ENCODE peak calls at places on chromosome 6, in four cellular contexts. S is RPMI8226; O is amniotic stem cell; A is stimulated activated CD4-positive, alpha-beta T cell treated with anti-CD3 and anti-CD28 coated beads, Interleukin-12 subunit alpha, Interleukin-12 subunit beta, amount 100 ng/mL, for 4 hours. B is an unnamed sample.

GRCh38 chr6:100593522-100593921 is 128.8 kb upstream of the SIM1 start:
- DNase-seq in O (no peak), A (no peak), S (no peak), B (no peak)

GRCh38 chr6:131681585-131681984 is 19.6 kb downstream of the OR2A4 start:
- DNase-seq in A (no peak), O (no peak), S (no peak), B (no peak)

GRCh38 chr6:56515081-56515905 is 127.4 kb downstream of the DST start:
- DNase-seq in A (no peak), O (no peak), S (no peak), B (no peak)

GRCh38 chr6:104409913-104410312 is 449.8 kb downstream of the HACE1 start:
- DNase-seq in A (no peak), O (no peak), S (no peak), B (no peak)

GRCh38 chr6:95143408-95144180 is 433.7 kb upstream of the MANEA start:
- DNase-seq in S (no peak), O (no peak), A (no peak), B (no peak)

GRCh38 chr6:26224940-26225847 is 138.0 kb downstream of the HFE start:
- DNase-seq in A (no peak), O (peak), S (no peak), B (no peak)

GRCh38 chr6:158290659-158291058 is 21.6 kb upstream of the TULP4 start:
- DNase-seq in S (peak), O (no peak), A (peak), B (no peak)

GRCh38 chr6:87673237-87673636 is 28.8 kb downstream of the AKIRIN2 start:
- DNase-seq in O (no peak), S (no peak), A (no peak), B (no peak)

GRCh38 chr6:64727075-64727474 is 980.0 kb downstream of the EYS start:
- DNase-seq in A (no peak), S (no peak), O (no peak), B (no peak)

GRCh38 chr6:17280552-17281090 is 540 bp upstream of the RBM24 start:
- DNase-seq in S (peak), O (no peak), A (peak), B (no peak)

GRCh38 chr6:166996406-166996805 is 2.8 kb upstream of the CEP43 start:
- DNase-seq in O (no peak), A (no peak), S (no peak), B (no peak)

GRCh38 chr6:163176097-163176496 is 238.4 kb upstream of the QKI start:
- DNase-seq in S (no peak), A (no peak), O (no peak), B (no peak)

GRCh38 chr6:125596020-125596419 is 153.4 kb upstream of the HEY2 start:
- DNase-seq in S (peak), O (no peak), A (no peak), B (no peak)

GRCh38 chr6:6405031-6405430 is 84.6 kb upstream of the F13A1 start:
- DNase-seq in O (no peak), S (no peak), A (no peak), B (no peak)

GRCh38 chr6:6825986-6826901 is 237.7 kb downstream of the LY86 start:
- DNase-seq in A (no peak), O (no peak), S (peak), B (no peak)

GRCh38 chr6:41428402-41428994 is 93.1 kb downstream of the NCR2 start:
- DNase-seq in O (no peak), S (no peak), A (no peak), B (peak)

GRCh38 chr6:36577298-36577697 is 16.9 kb upstream of the SRSF3 start:
- DNase-seq in S (no peak), O (no peak), A (no peak), B (no peak)

GRCh38 chr6:20688710-20689500 is 154.6 kb downstream of the CDKAL1 start:
- DNase-seq in S (peak), A (no peak), O (no peak), B (no peak)